ENCODE peak calls at places on chromosomes 1 and 21, in six cellular contexts. T, O, F, I, G and W are unnamed samples.
A peak's percentile ranks its signal among the peaks of the same experiment; 100 is the strongest.

GRCh38 chr1:61109910-61110309 is 27.5 kb downstream of the NFIA start:
- DNase-seq in T (no peak), O (no peak), F (no peak), I (no peak), G (no peak), W (no peak)

GRCh38 chr1:22773981-22774471 is 63.4 kb downstream of the EPHB2 start:
- DNase-seq in T (peak; percentile 40), O (peak; percentile 86), F (no peak), I (peak; percentile 54), G (no peak), W (peak; percentile 58)

GRCh38 chr1:26702680-26703038 is 6.8 kb downstream of the ARID1A start:
- DNase-seq in T (no peak), O (no peak), F (no peak), I (no peak), G (no peak), W (no peak)

GRCh38 chr1:34162852-34163766 is 1.9 kb downstream of the CSMD2 start:
- DNase-seq in T (peak; percentile 68), O (peak; percentile 72), F (peak; percentile 61), I (peak; percentile 92), G (peak; percentile 55), W (peak; percentile 5)

GRCh38 chr1:203985044-203985443 is 87.9 kb upstream of the SOX13 start:
- DNase-seq in T (no peak), O (no peak), F (no peak), I (no peak), G (no peak), W (peak; percentile 72)

GRCh38 chr1:37064059-37064458 is 29.7 kb upstream of the GRIK3 start:
- DNase-seq in T (no peak), O (no peak), F (no peak), I (no peak), G (no peak), W (no peak)

GRCh38 chr21:31658053-31658452 is 1.4 kb upstream of the SOD1 start:
- DNase-seq in T (no peak), O (no peak), F (no peak), I (no peak), G (no peak), W (no peak)

GRCh38 chr1:170929835-170930554 is 5.3 kb upstream of the MROH9 start:
- DNase-seq in T (no peak), O (peak; percentile 24), F (peak; percentile 77), I (peak; percentile 92), G (peak; percentile 9), W (peak; percentile 28)

GRCh38 chr1:243508303-243508713 is 252.5 kb downstream of the SDCCAG8 start:
- DNase-seq in T (peak; percentile 15), O (no peak), F (no peak), I (no peak), G (no peak), W (no peak)

GRCh38 chr1:1907098-1907736 is 7.8 kb upstream of the CALML6 start:
- DNase-seq in T (no peak), O (peak; percentile 21), F (no peak), I (peak; percentile 64), G (no peak), W (no peak)

GRCh38 chr1:51472349-51472748 is 46.7 kb downstream of the EPS15 start:
- DNase-seq in T (no peak), O (no peak), F (no peak), I (peak; percentile 24), G (no peak), W (no peak)

GRCh38 chr1:32703479-32704291 is 1.1 kb upstream of the SYNC start:
- DNase-seq in T (no peak), O (peak; percentile 42), F (peak; percentile 94), I (peak; percentile 97), G (no peak), W (no peak)

GRCh38 chr1:225651872-225652725 is 824 bp downstream of the ENAH start:
- DNase-seq in T (no peak), O (no peak), F (no peak), I (peak; percentile 62), G (no peak), W (no peak)

GRCh38 chr1:167695150-167695549 is 26.6 kb upstream of the MPZL1 start:
- DNase-seq in T (no peak), O (no peak), F (no peak), I (no peak), G (no peak), W (no peak)

GRCh38 chr1:168504064-168504837 is 39.5 kb downstream of the XCL2 start:
- DNase-seq in T (no peak), O (peak; percentile 83), F (no peak), I (peak; percentile 84), G (no peak), W (no peak)

GRCh38 chr1:2861988-2862430 is 60.5 kb upstream of the TTC34 start:
- DNase-seq in T (no peak), O (no peak), F (no peak), I (no peak), G (no peak), W (no peak)

GRCh38 chr1:65260851-65261473 is 48.4 kb upstream of the DNAJC6 start:
- DNase-seq in T (no peak), O (no peak), F (peak; percentile 78), I (peak; percentile 79), G (no peak), W (no peak)

GRCh38 chr1:67468066-67468718 is 38.0 kb upstream of the SERBP1 start:
- DNase-seq in T (no peak), O (no peak), F (peak; percentile 6), I (peak; percentile 34), G (no peak), W (no peak)

GRCh38 chr21:20720623-20721022 is 277.6 kb upstream of the NCAM2 start:
- DNase-seq in T (no peak), O (no peak), F (no peak), I (no peak), G (no peak), W (peak; percentile 73)

GRCh38 chr1:201090536-201090935 is 21.7 kb downstream of the CACNA1S start:
- DNase-seq in T (no peak), O (no peak), F (no peak), I (peak; percentile 86), G (no peak), W (no peak)

GRCh38 chr1:243730499-243731150 is 119.4 kb downstream of the AKT3 start:
- DNase-seq in T (no peak), O (no peak), F (no peak), I (no peak), G (no peak), W (no peak)

GRCh38 chr21:38140192-38140905 is 116.4 kb upstream of the KCNJ15 start:
- DNase-seq in T (no peak), O (peak; percentile 50), F (peak; percentile 4), I (peak; percentile 48), G (no peak), W (peak; percentile 62)

GRCh38 chr1:36238433-36238832 is 14.2 kb downstream of the THRAP3 start:
- DNase-seq in T (no peak), O (no peak), F (peak; percentile 43), I (peak; percentile 31), G (no peak), W (no peak)

GRCh38 chr1:221777434-221778072 is 35.7 kb upstream of the DUSP10 start:
- DNase-seq in T (no peak), O (no peak), F (no peak), I (no peak), G (no peak), W (no peak)

GRCh38 chr1:58089898-58090535 is 456.5 kb downstream of the OMA1 start:
- DNase-seq in T (no peak), O (no peak), F (no peak), I (no peak), G (no peak), W (no peak)

GRCh38 chr21:46443910-46444309 is 14.8 kb upstream of the DIP2A start:
- DNase-seq in T (no peak), O (no peak), F (no peak), I (no peak), G (no peak), W (no peak)

GRCh38 chr1:25821630-25822091 is 1.9 kb downstream of the MTFR1L start:
- DNase-seq in T (no peak), O (no peak), F (no peak), I (peak; percentile 15), G (no peak), W (no peak)

GRCh38 chr1:154402409-154402921 is 2.7 kb upstream of the IL6R start:
- DNase-seq in T (no peak), O (no peak), F (no peak), I (no peak), G (no peak), W (no peak)

GRCh38 chr1:193417945-193418744 is 231.7 kb upstream of the B3GALT2 start:
- DNase-seq in T (no peak), O (no peak), F (peak; percentile 18), I (peak; percentile 62), G (no peak), W (no peak)

GRCh38 chr1:160416369-160416768 is 16.0 kb downstream of the VANGL2 start:
- DNase-seq in T (no peak), O (no peak), F (no peak), I (peak; percentile 50), G (no peak), W (no peak)

GRCh38 chr1:227923353-227924167 is 24.2 kb downstream of the WNT9A start:
- DNase-seq in T (no peak), O (no peak), F (no peak), I (no peak), G (no peak), W (no peak)

GRCh38 chr1:56034847-56035483 is 544.4 kb downstream of the PLPP3 start:
- DNase-seq in T (no peak), O (no peak), F (no peak), I (no peak), G (no peak), W (no peak)

GRCh38 chr1:104353580-104353979 is 603.9 kb downstream of the AMY1C start:
- DNase-seq in T (no peak), O (no peak), F (no peak), I (no peak), G (no peak), W (no peak)

GRCh38 chr1:54542120-54542961 is 5.7 kb upstream of the ACOT11 start:
- DNase-seq in T (peak; percentile 35), O (no peak), F (peak; percentile 14), I (peak; percentile 76), G (no peak), W (peak; percentile 73)

GRCh38 chr1:224183591-224184312 is 712 bp downstream of the DEGS1 start:
- DNase-seq in T (peak; percentile 73), O (no peak), F (peak; percentile 43), I (peak; percentile 78), G (peak; percentile 46), W (no peak)

GRCh38 chr1:18066576-18066975 is 41.0 kb upstream of the IGSF21 start:
- DNase-seq in T (no peak), O (no peak), F (no peak), I (no peak), G (no peak), W (no peak)

GRCh38 chr1:66937529-66938234 is 12.9 kb downstream of the MIER1 start:
- DNase-seq in T (no peak), O (no peak), F (no peak), I (no peak), G (no peak), W (no peak)

GRCh38 chr1:51417496-51418383 is 87.4 kb upstream of the TTC39A start:
- DNase-seq in T (no peak), O (no peak), F (peak; percentile 22), I (peak; percentile 46), G (no peak), W (no peak)

GRCh38 chr1:36964830-36965229 is 69.5 kb downstream of the GRIK3 start:
- DNase-seq in T (no peak), O (no peak), F (no peak), I (no peak), G (no peak), W (no peak)

GRCh38 chr1:89381617-89382016 is 17.8 kb downstream of the GBP6 start:
- DNase-seq in T (no peak), O (no peak), F (no peak), I (no peak), G (no peak), W (no peak)